ENCODE peak calls at places on chromosomes 3 and 15, in ten cellular contexts. N is A549, U is upper lobe of left lung, I is stomach, K is transverse colon, X is heart left ventricle, F is uterus, S is ovary, J is testis, T is prostate gland. G is an unnamed sample.

GRCh38 chr3:133944181-133944580 is 48.5 kb upstream of the RAB6B start:
- DNase-seq in U (peak; percentile 19), K (no peak), F (no peak), I (no peak), T (no peak), N (peak; percentile 22), S (no peak), J (no peak), X (no peak), G (peak; percentile 60)

GRCh38 chr3:42036483-42036823 is 54.7 kb upstream of the TRAK1 start:
- DNase-seq in S (no peak), K (no peak), J (peak; percentile 60), I (no peak), T (no peak), X (peak; percentile 66), N (peak; percentile 53), F (no peak), U (peak; percentile 69), G (peak; percentile 75)

GRCh38 chr15:51883436-51883835 is 54.0 kb downstream of the TMOD3 start:
- DNase-seq in J (no peak), I (no peak), F (no peak), U (no peak), X (no peak), N (no peak), K (no peak), T (no peak), S (no peak), G (no peak)

GRCh38 chr3:72336821-72337479 is 511.3 kb downstream of the SHQ1 start:
- DNase-seq in S (peak; percentile 86), J (peak; percentile 89), N (no peak), U (peak; percentile 87), X (peak; percentile 88), I (peak; percentile 79), F (peak; percentile 94), K (peak; percentile 91), T (peak; percentile 90), G (peak; percentile 87)

GRCh38 chr3:164486150-164486549 is 592.1 kb downstream of the SI start:
- DNase-seq in N (no peak), I (no peak), T (no peak), J (no peak), K (no peak), X (no peak), F (no peak), S (no peak), U (no peak), G (no peak)

GRCh38 chr15:41284425-41285177 is 47.8 kb downstream of the OIP5 start:
- DNase-seq in U (no peak), K (no peak), X (peak; percentile 21), T (peak; percentile 16), N (peak; percentile 7), S (peak; percentile 27), F (no peak), J (peak; percentile 57), I (no peak), G (peak; percentile 75)

GRCh38 chr3:157447026-157447694 is 10.5 kb downstream of the PTX3 start:
- DNase-seq in N (no peak), T (no peak), J (no peak), K (no peak), F (no peak), S (no peak), X (no peak), I (no peak), U (no peak), G (no peak)

GRCh38 chr3:138675393-138675792 is 66.8 kb downstream of the FAIM start:
- DNase-seq in I (no peak), K (no peak), X (no peak), J (no peak), S (no peak), T (no peak), N (peak; percentile 2), F (no peak), U (no peak), G (no peak)

GRCh38 chr15:38588672-38589071 is 24.1 kb upstream of the RASGRP1 start:
- DNase-seq in J (peak; percentile 69), T (no peak), K (no peak), X (no peak), N (no peak), S (no peak), U (no peak), F (no peak), I (no peak), G (no peak)

DNA sequence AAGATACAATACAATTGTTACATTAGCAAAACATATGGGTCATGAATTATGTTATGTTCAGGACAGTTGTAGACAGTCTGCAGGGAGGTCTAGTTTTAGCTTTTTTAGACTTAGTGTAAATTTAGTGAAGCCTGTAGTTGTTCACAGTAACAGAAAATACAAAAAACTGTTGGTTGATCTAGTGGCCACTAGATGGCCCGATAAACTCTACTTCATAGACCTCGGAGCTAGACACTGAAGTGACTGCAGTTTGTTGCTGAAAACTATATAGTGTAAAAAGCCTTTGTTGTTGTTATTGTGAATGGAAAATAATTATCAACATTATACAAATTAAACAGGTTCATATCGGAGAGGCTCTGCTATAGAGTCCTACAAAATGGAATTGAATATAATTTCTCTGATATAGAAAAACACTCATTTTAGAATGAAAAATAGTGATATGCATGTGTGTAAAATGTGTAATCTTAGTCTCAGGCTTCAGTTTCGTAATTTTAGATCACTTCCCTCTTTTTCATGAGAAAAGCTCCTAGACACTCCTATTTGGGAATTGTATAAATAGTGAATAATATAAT is 18.3 kb downstream of the MAGEL2 start:
- DNase-seq in T (no peak), K (no peak), U (no peak), I (no peak), J (no peak), F (no peak), X (no peak), N (no peak), S (no peak), G (no peak)
- TF ChIP-seq POLR2A in T (no peak), K (no peak), U (no peak), I (no peak), J (no peak), F (no peak), X (no peak), N (no peak), S (no peak), G (no peak)

GRCh38 chr3:24673596-24673995 is 178.9 kb upstream of the THRB start:
- DNase-seq in I (no peak), N (no peak), X (no peak), S (no peak), J (no peak), U (no peak), K (no peak), T (no peak), F (no peak), G (no peak)

GRCh38 chr3:24678021-24678420 is 183.4 kb upstream of the THRB start:
- DNase-seq in N (no peak), F (no peak), J (no peak), K (no peak), I (no peak), X (no peak), T (no peak), S (no peak), U (no peak), G (no peak)

GRCh38 chr3:24678441-24678865 is 183.8 kb upstream of the THRB start:
- DNase-seq in K (peak; percentile 14), U (no peak), J (no peak), I (no peak), X (no peak), T (no peak), N (no peak), F (peak; percentile 23), S (no peak), G (no peak)

GRCh38 chr3:24670871-24671270 is 176.2 kb upstream of the THRB start:
- DNase-seq in F (no peak), J (no peak), U (no peak), I (no peak), N (no peak), X (no peak), S (no peak), T (no peak), K (no peak), G (no peak)

GRCh38 chr3:24674261-24674660 is 179.6 kb upstream of the THRB start:
- DNase-seq in F (no peak), J (no peak), I (no peak), N (no peak), S (no peak), U (no peak), T (no peak), X (no peak), K (no peak), G (no peak)
- TF ChIP-seq POLR2A in F (no peak), J (no peak), I (no peak), N (no peak), S (no peak), U (no peak), T (no peak), X (no peak), K (no peak), G (no peak)

GRCh38 chr15:39592500-39592899 is 11.6 kb downstream of the THBS1 start:
- DNase-seq in N (no peak), X (no peak), I (no peak), T (no peak), F (no peak), K (peak; percentile 13), U (no peak), J (no peak), S (no peak), G (no peak)

GRCh38 chr15:39595621-39596221 is 14.8 kb downstream of the THBS1 start:
- DNase-seq in J (no peak), N (no peak), X (no peak), I (no peak), T (no peak), U (no peak), S (no peak), F (no peak), K (peak; percentile 26), G (no peak)

GRCh38 chr15:39593071-39594055 is 12.5 kb downstream of the THBS1 start:
- DNase-seq in S (no peak), X (no peak), T (no peak), K (peak; percentile 25), I (no peak), N (no peak), U (no peak), F (no peak), J (no peak), G (no peak)

GRCh38 chr15:39594764-39595620 is 14.1 kb downstream of the THBS1 start:
- DNase-seq in U (no peak), I (no peak), J (no peak), F (no peak), N (no peak), X (no peak), K (no peak), S (no peak), T (no peak), G (no peak)

GRCh38 chr15:39594056-39594763 is 13.3 kb downstream of the THBS1 start:
- DNase-seq in F (no peak), T (no peak), X (no peak), S (no peak), U (no peak), I (no peak), N (no peak), J (no peak), K (peak; percentile 47), G (no peak)
- TF ChIP-seq POLR2A in F (no peak), T (no peak), X (no peak), S (no peak), U (no peak), I (no peak), N (no peak), J (no peak), K (no peak), G (no peak)

DNA sequence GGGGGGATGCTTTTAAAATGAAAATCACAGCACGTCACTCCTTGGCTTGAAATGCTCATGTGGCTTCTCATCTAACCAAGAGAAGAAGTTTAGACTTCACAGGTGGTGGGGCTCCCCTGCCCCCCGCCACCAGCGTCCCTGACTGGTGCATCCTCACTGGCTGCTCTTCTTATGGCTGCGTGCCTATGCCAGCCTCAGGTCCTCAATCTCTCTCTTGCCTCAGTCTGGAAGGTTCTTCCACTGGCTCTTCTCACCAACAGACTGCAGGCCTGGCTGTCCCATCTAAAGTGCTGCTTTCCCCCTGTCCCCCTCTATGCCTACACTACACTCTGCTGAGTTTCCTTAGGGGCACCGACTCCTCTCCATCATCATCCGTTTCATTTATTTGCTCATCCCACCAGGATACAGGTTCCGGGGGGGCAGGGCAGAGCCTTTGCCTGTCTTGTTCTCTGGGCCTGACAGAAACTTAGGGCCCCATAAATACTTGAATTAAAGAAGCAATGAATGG is 20.6 kb downstream of the ABTB1 start:
- DNase-seq in X (no peak), T (no peak), J (no peak), U (no peak), N (no peak), F (no peak), I (no peak), K (no peak), S (no peak), G (no peak)
- TF ChIP-seq POLR2A in X (no peak), T (no peak), J (no peak), U (no peak), N (no peak), F (no peak), I (no peak), K (no peak), S (no peak), G (no peak)

G was measured in lower leg skin.